ENCODE peak calls at places on chromosomes 7 and 10, in seven cellular contexts. R is WTC11; V is naive thymus-derived CD4-positive, alpha-beta T cell; B is gastroesophageal sphincter; J is activated T-cell treated with anti-CD3 and anti-CD28 coated beads, Interleukin-2, amount 50 U/mL, for 72 hours; T is HCT116; H is right lobe of liver. Q is an unnamed sample.

GRCh38 chr10:5604236-5604925 is 62.0 kb downstream of the ASB13 start:
- ATAC-seq in V (no peak), H (no peak), R (no peak), T (no peak), B (no peak), J (no peak), Q (no peak)

GRCh38 chr7:142542938-142543337 is 206.3 kb upstream of the PRSS1 start:
- ATAC-seq in J (peak; percentile 64), R (no peak), H (no peak), V (no peak), B (no peak), T (no peak), Q (no peak)

GRCh38 chr10:33227489-33227888 is 107.0 kb downstream of the NRP1 start:
- ATAC-seq in B (peak; percentile 43), T (no peak), H (no peak), V (no peak), R (no peak), J (no peak), Q (no peak)

GRCh38 chr10:130137077-130137448 is 872 bp downstream of the GLRX3 start:
- ATAC-seq in T (no peak), B (no peak), V (no peak), R (no peak), J (no peak), H (peak; percentile 9), Q (no peak)

GRCh38 chr7:116230191-116231005 is 20.1 kb downstream of the TES start:
- ATAC-seq in H (peak; percentile 68), R (peak; percentile 62), J (peak; percentile 47), B (no peak), V (peak; percentile 39), T (no peak), Q (no peak)

GRCh38 chr10:624312-624604 is 65.2 kb downstream of the DIP2C start:
- ATAC-seq in V (no peak), T (no peak), J (no peak), R (peak; percentile 15), H (no peak), B (no peak), Q (no peak)

GRCh38 chr7:131011976-131012375 is 278.0 kb upstream of the KLF14 start:
- ATAC-seq in H (peak; percentile 56), B (peak; percentile 83), V (peak; percentile 19), R (no peak), T (no peak), J (no peak), Q (no peak)

GRCh38 chr7:115349635-115350034 is 427.7 kb downstream of the MDFIC start:
- ATAC-seq in R (no peak), H (no peak), J (no peak), V (no peak), T (no peak), B (no peak), Q (peak; percentile 65)

GRCh38 chr7:136857573-136857972 is 10.9 kb upstream of the CHRM2 start:
- ATAC-seq in J (no peak), B (no peak), T (no peak), H (no peak), V (no peak), R (peak; percentile 44), Q (no peak)

GRCh38 chr7:156650042-156650441 is 9.5 kb downstream of the RNF32 start:
- ATAC-seq in B (no peak), J (peak; percentile 72), T (peak; percentile 99), V (no peak), H (peak; percentile 100), R (peak; percentile 96), Q (peak; percentile 63)

GRCh38 chr10:110207805-110208613 is 604 bp downstream of the MXI1 start:
- ATAC-seq in B (no peak), T (no peak), H (no peak), R (peak; percentile 10), J (peak; percentile 27), V (no peak), Q (no peak)

GRCh38 chr10:97534746-97535367 is 36.1 kb downstream of the UBTD1 start:
- ATAC-seq in H (peak; percentile 67), V (peak; percentile 65), B (no peak), R (peak; percentile 82), T (peak; percentile 84), J (peak; percentile 54), Q (peak; percentile 7)

GRCh38 chr10:102460836-102461186 is 9.5 kb upstream of the C10orf95 start:
- ATAC-seq in J (peak; percentile 41), H (peak; percentile 4), R (peak; percentile 5), T (peak; percentile 18), V (peak; percentile 16), B (peak; percentile 11), Q (peak; percentile 10)

GRCh38 chr10:99798920-99799319 is 16.5 kb downstream of the ABCC2 start:
- ATAC-seq in H (no peak), V (no peak), B (no peak), J (no peak), T (no peak), R (no peak), Q (no peak)

GRCh38 chr7:128037880-128038619 is 6.8 kb upstream of the LRRC4 start:
- ATAC-seq in V (no peak), H (no peak), R (no peak), J (no peak), T (no peak), B (no peak), Q (no peak)

GRCh38 chr10:60188548-60188947 is 201.1 kb downstream of the ANK3 start:
- ATAC-seq in J (no peak), B (no peak), T (no peak), H (no peak), V (no peak), R (no peak), Q (no peak)

GRCh38 chr7:158572000-158572828 is 15.4 kb downstream of the PTPRN2 start:
- ATAC-seq in B (no peak), T (peak; percentile 75), J (no peak), R (peak; percentile 51), V (no peak), H (peak; percentile 57), Q (no peak)

GRCh38 chr7:6221340-6222319 is 50.8 kb downstream of the CYTH3 start:
- ATAC-seq in H (peak; percentile 22), R (no peak), J (peak; percentile 100), V (peak; percentile 95), B (no peak), T (no peak), Q (no peak)

GRCh38 chr10:121998462-121998861 is 9.5 kb downstream of the TACC2 start:
- ATAC-seq in V (no peak), R (no peak), B (no peak), J (no peak), H (no peak), T (no peak), Q (no peak)

Q was measured in esophagus mucosa.